ENCODE peak calls at places on chromosome 11, in five cellular contexts. M is left ventricle myocardium inferior; T is colonic mucosa; C is heart left ventricle; Z is CD8-positive, alpha-beta T cell. W is an unnamed sample. For H3K36me3 and H3K9me3, the result is how much of the 10 kb centered on the place peaks cover.

GRCh38 chr11:2548596-2548995 is 103.8 kb downstream of the KCNQ1 start:
- DNase-seq in M (no peak), T (no peak), C (no peak), Z (no peak), W (no peak)

GRCh38 chr11:19027829-19028595 is 32.5 kb downstream of the MRGPRX2 start:
- DNase-seq in M (no peak), T (no peak), C (no peak), Z (no peak), W (no peak)

GRCh38 chr11:15289718-15290117 is 175.0 kb downstream of the INSC start:
- DNase-seq in M (no peak), T (no peak), C (no peak), Z (no peak), W (no peak)

GRCh38 chr11:86795962-86796361 is 4.4 kb upstream of the PRSS23 start:
- DNase-seq in M (no peak), T (no peak), C (no peak), Z (no peak), W (no peak)

GRCh38 chr11:72864692-72865655 is 50.8 kb downstream of the ATG16L2 start:
- DNase-seq in M (peak), T (no peak), C (peak), Z (no peak), W (no peak)

GRCh38 chr11:114964676-114965214 is 286.4 kb downstream of the NXPE2 start:
- DNase-seq in M (no peak), T (no peak), C (no peak), Z (no peak), W (no peak)

GRCh38 chr11:63847363-63847762 is 8.5 kb downstream of the MARK2 start:
- DNase-seq in M (no peak), T (peak), C (no peak), Z (no peak), W (no peak)

GRCh38 chr11:119054418-119054817 is 2.6 kb downstream of the HYOU1 start:
- DNase-seq in M (no peak), T (no peak), C (no peak), Z (no peak), W (no peak)

GRCh38 chr11:104645276-104646018 is 252.8 kb downstream of the CASP12 start:
- DNase-seq in M (no peak), T (no peak), C (no peak), Z (no peak), W (no peak)

GRCh38 chr11:128470081-128470480 is 117.3 kb downstream of the ETS1 start:
- DNase-seq in M (no peak), T (no peak), C (no peak), Z (peak), W (no peak)

GRCh38 chr11:126355926-126356897 is 726 bp downstream of the ST3GAL4 start:
- DNase-seq in M (peak), T (peak), C (peak), Z (no peak), W (peak)

GRCh38 chr11:111573821-111574249 is 28.4 kb upstream of the SIK2 start:
- DNase-seq in M (no peak), T (no peak), C (peak), Z (no peak), W (no peak)

GRCh38 chr11:47179655-47179991 is 2.9 kb upstream of the ARFGAP2 start:
- DNase-seq in M (no peak), T (no peak), C (no peak), Z (peak), W (peak)

GRCh38 chr11:79206951-79207350 is 233.9 kb downstream of the TENM4 start:
- DNase-seq in M (no peak), T (no peak), C (no peak), Z (no peak), W (no peak)

GRCh38 chr11:131408011-131408640 is 37.7 kb downstream of the NTM start:
- DNase-seq in M (peak), T (no peak), C (no peak), Z (no peak), W (no peak)

GRCh38 chr11:15779518-15779917 is 576.8 kb downstream of the SOX6 start:
- DNase-seq in M (no peak), T (no peak), C (no peak), Z (no peak), W (no peak)

GRCh38 chr11:13009476-13009920 is 382 bp downstream of the RASSF10 start:
- DNase-seq in M (no peak), T (no peak), C (no peak), Z (peak), W (peak)

GRCh38 chr11:67366546-67366945 is 6.9 kb downstream of the CLCF1 start:
- DNase-seq in M (no peak), T (no peak), C (no peak), Z (no peak), W (no peak)

GRCh38 chr11:67056640-67057409 is at the start of gene RHOD:
- DNase-seq in M (peak), T (peak), C (peak), Z (peak), W (no peak)

GRCh38 chr11:19326499-19326898 is 85.8 kb upstream of the E2F8 start:
- DNase-seq in M (no peak), T (no peak), C (no peak), Z (no peak), W (no peak)

GRCh38 chr11:112902411-112903011 is 58.7 kb upstream of the NCAM1 start:
- DNase-seq in M (no peak), T (no peak), C (no peak), Z (no peak), W (no peak)
- H3K27ac ChIP-seq in M (peak), T (no peak), C (no peak), Z (no peak), W (no peak)

GRCh38 chr11:35765211-35765610 is 102.6 kb downstream of the TRIM44 start:
- DNase-seq in M (no peak), T (no peak), C (no peak), Z (no peak), W (no peak)
- H3K36me3 ChIP-seq in M (under half), T (under half), C (under half), Z (under half), W (under half)

DNA sequence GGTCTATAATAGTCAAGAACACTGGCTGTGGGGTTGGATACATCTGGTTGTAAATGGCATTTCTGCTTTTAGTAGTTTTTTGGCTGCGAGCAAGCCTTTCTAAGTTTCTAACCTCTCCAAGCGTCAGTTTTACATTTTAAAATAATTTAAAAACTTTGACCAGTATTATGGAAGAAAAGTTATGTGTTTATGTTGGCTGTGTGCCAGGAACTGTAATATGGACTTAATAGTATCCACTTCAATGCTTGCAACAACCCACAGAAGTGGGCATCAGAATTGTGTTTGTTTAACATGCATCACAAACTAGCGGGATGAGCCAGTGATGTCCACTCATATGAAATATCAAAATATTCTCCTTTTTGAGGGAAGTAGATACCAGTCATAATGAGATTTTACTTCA is 844.2 kb downstream of the JRKL start:
- DNase-seq in M (no peak), T (no peak), C (no peak), Z (no peak), W (no peak)
- H3K9me3 ChIP-seq in M (under half), T (under half), C (under half), Z (under half), W (under half)

GRCh38 chr11:31804439-31805036 is 6.6 kb downstream of the PAX6 start:
- DNase-seq in M (no peak), T (no peak), C (no peak), Z (no peak), W (no peak)

GRCh38 chr11:31806944-31807790 is 4.0 kb downstream of the PAX6 start:
- DNase-seq in M (no peak), T (no peak), C (no peak), Z (no peak), W (no peak)

GRCh38 chr11:31805037-31805628 is 6.0 kb downstream of the PAX6 start:
- DNase-seq in M (no peak), T (no peak), C (no peak), Z (no peak), W (no peak)

GRCh38 chr11:31806186-31806943 is 4.8 kb downstream of the PAX6 start:
- DNase-seq in M (no peak), T (peak), C (no peak), Z (no peak), W (no peak)

DNA sequence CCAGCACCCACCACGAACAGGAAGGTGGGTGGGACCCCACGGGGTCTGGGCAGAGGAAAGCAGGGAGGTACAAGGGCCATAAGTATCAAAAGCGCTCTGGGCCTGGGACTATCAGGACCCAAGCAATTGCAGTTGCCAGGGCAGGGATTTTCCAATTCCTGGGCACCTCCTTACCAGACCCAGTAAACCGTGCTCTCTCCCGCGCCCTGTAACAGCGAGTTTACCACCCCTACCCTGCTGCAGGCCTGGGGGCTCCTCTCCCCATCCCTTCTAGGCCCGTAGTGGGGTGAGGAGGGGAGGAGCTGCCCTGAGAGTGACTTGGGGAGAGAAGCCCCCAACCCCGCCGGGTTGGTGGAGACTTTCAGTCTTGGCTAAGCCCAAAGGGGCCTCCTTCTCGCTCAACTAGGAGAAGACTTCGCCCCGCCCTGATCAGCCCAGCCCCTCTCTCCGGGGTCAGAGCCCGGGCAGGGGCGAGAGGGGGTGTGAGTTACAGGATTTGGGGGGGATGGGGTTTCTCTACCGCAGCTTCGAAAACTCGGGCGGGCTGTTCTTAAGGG is 5.4 kb downstream of the PAX6 start:
- DNase-seq in M (no peak), T (no peak), C (no peak), Z (no peak), W (no peak)
- H3K27ac ChIP-seq in M (no peak), T (no peak), C (no peak), Z (no peak), W (no peak)

GRCh38 chr11:94821439-94821838 is 53.3 kb downstream of the AMOTL1 start:
- DNase-seq in M (no peak), T (no peak), C (no peak), Z (no peak), W (no peak)

GRCh38 chr11:94820480-94820879 is 52.3 kb downstream of the AMOTL1 start:
- DNase-seq in M (no peak), T (no peak), C (no peak), Z (no peak), W (no peak)

GRCh38 chr11:94813436-94813720 is 45.2 kb downstream of the AMOTL1 start:
- DNase-seq in M (no peak), T (no peak), C (no peak), Z (no peak), W (no peak)

GRCh38 chr11:94814238-94814976 is 46.3 kb downstream of the AMOTL1 start:
- DNase-seq in M (no peak), T (no peak), C (peak), Z (no peak), W (no peak)

GRCh38 chr11:94815705-94816344 is 47.7 kb downstream of the AMOTL1 start:
- DNase-seq in M (no peak), T (no peak), C (no peak), Z (no peak), W (no peak)
- H3K36me3 ChIP-seq in M (under half), T (under half), C (under half), Z (under half), W (under half)

GRCh38 chr11:97364047-97364446 is 974.2 kb downstream of the JRKL start:
- DNase-seq in M (no peak), T (no peak), C (no peak), Z (no peak), W (no peak)

GRCh38 chr11:97363331-97363730 is 973.5 kb downstream of the JRKL start:
- DNase-seq in M (no peak), T (no peak), C (no peak), Z (no peak), W (no peak)

GRCh38 chr11:97361812-97362378 is 972.1 kb downstream of the JRKL start:
- DNase-seq in M (no peak), T (no peak), C (no peak), Z (no peak), W (no peak)

DNA sequence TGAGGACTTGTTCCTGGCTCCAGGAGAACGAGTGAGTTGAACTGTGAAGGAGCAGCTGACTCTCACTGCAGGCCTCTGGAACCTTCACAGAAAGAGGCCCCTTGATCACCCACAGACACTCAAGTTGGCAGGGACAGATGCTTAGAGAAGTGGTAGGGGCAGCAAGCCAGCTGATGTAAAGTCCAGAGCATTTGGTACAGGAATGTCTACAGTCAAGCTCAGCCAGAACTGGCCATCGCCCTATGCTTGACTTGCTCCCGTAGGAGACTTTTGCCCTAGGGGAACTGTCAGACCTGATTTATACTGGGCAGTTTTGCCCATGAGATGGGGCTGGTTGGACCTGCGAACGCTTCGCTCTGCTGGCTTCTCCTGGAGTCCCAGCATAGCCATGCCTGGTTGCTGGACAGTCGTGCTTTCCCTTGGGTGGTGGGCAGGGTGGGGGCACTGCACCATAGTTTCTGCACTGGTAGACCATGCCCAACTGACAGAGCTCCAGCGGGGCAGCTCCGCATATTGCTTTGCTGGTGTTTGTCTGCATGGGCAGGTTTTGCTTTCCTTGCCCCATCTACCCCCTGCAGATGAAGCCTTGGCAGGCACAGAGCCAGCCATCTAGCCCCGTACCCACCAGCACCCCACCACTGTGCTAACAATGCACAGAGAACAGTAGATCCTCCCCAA is 977.7 kb downstream of the JRKL start:
- DNase-seq in M (no peak), T (no peak), C (no peak), Z (no peak), W (no peak)
- H3K9me3 ChIP-seq in M (half or more), T (under half), C (under half), Z (under half), W (under half)